ENCODE peak calls at places on chromosomes 2 and 18, in nine cellular contexts. G, I, S, M, O, Q, Y, A and E are unnamed samples.

GRCh38 chr2:132757676-132758075 is 87.7 kb upstream of the LYPD1 start:
- DNase-seq in G (no peak), I (no peak), S (no peak), M (no peak), O (no peak), Q (no peak), Y (no peak), A (no peak), E (peak)

GRCh38 chr2:216362730-216363129 is 9.6 kb downstream of the MARCHF4 start:
- DNase-seq in G (no peak), I (no peak), S (peak), M (no peak), O (no peak), Q (no peak), Y (no peak), A (peak), E (peak)

GRCh38 chr2:39620067-39620466 is 45.6 kb upstream of the TMEM178A start:
- DNase-seq in G (no peak), I (no peak), S (peak), M (no peak), O (no peak), Q (peak), Y (no peak), A (peak), E (peak)

GRCh38 chr2:178194600-178195389 is 483 bp downstream of the OSBPL6 start:
- DNase-seq in G (peak), I (no peak), S (peak), M (no peak), O (peak), Q (peak), Y (peak), A (peak), E (peak)

GRCh38 chr18:43665239-43665788 is 388.0 kb upstream of the SYT4 start:
- DNase-seq in G (no peak), I (no peak), S (peak), M (no peak), O (no peak), Q (no peak), Y (no peak), A (peak), E (peak)

GRCh38 chr18:33820517-33821368 is 242.7 kb downstream of the ASXL3 start:
- DNase-seq in G (peak), I (no peak), S (no peak), M (no peak), O (peak), Q (no peak), Y (no peak), A (no peak), E (no peak)

GRCh38 chr2:112841399-112842044 is 4.9 kb upstream of the IL1B start:
- DNase-seq in G (no peak), I (no peak), S (no peak), M (no peak), O (no peak), Q (no peak), Y (no peak), A (no peak), E (no peak)

GRCh38 chr2:23549051-23549450 is 164.1 kb downstream of the KLHL29 start:
- DNase-seq in G (no peak), I (no peak), S (no peak), M (no peak), O (no peak), Q (no peak), Y (no peak), A (no peak), E (peak)

GRCh38 chr2:237473474-237474453 is 13.3 kb upstream of the MLPH start:
- DNase-seq in G (no peak), I (no peak), S (peak), M (no peak), O (no peak), Q (no peak), Y (no peak), A (no peak), E (peak)

GRCh38 chr2:174764281-174765063 is at the start of gene CHRNA1:
- DNase-seq in G (no peak), I (no peak), S (peak), M (no peak), O (no peak), Q (no peak), Y (peak), A (no peak), E (peak)

GRCh38 chr2:240991378-240992263 is 6.8 kb upstream of the SNED1 start:
- DNase-seq in G (no peak), I (peak), S (peak), M (no peak), O (peak), Q (no peak), Y (no peak), A (peak), E (peak)

GRCh38 chr2:230886207-230886606 is 21.5 kb downstream of the ITM2C start:
- DNase-seq in G (no peak), I (no peak), S (no peak), M (no peak), O (no peak), Q (no peak), Y (no peak), A (no peak), E (no peak)

GRCh38 chr2:37838541-37839167 is 86.4 kb upstream of the RMDN2 start:
- DNase-seq in G (no peak), I (no peak), S (no peak), M (no peak), O (no peak), Q (peak), Y (no peak), A (no peak), E (no peak)

GRCh38 chr2:206392118-206392517 is 51.2 kb upstream of the ADAM23 start:
- DNase-seq in G (peak), I (peak), S (peak), M (peak), O (peak), Q (peak), Y (peak), A (peak), E (peak)

GRCh38 chr2:62410926-62411456 is 95.0 kb downstream of the TMEM17 start:
- DNase-seq in G (no peak), I (no peak), S (no peak), M (no peak), O (no peak), Q (no peak), Y (no peak), A (no peak), E (peak)

GRCh38 chr2:64613276-64613675 is 40.4 kb downstream of the SERTAD2 start:
- DNase-seq in G (no peak), I (no peak), S (no peak), M (no peak), O (no peak), Q (no peak), Y (no peak), A (no peak), E (no peak)

GRCh38 chr2:24375349-24376087 is 15.2 kb upstream of the ITSN2 start:
- DNase-seq in G (no peak), I (no peak), S (no peak), M (no peak), O (no peak), Q (no peak), Y (no peak), A (no peak), E (no peak)

GRCh38 chr18:46062781-46063180 is 9.3 kb downstream of the PSTPIP2 start:
- DNase-seq in G (no peak), I (no peak), S (no peak), M (no peak), O (no peak), Q (no peak), Y (no peak), A (no peak), E (no peak)

GRCh38 chr2:170696006-170696405 is 19.1 kb upstream of the SP5 start:
- DNase-seq in G (no peak), I (no peak), S (no peak), M (no peak), O (no peak), Q (no peak), Y (no peak), A (no peak), E (no peak)

GRCh38 chr2:177551989-177552413 is 159.4 kb downstream of the AGPS start:
- DNase-seq in G (no peak), I (no peak), S (no peak), M (peak), O (peak), Q (peak), Y (no peak), A (peak), E (peak)

GRCh38 chr2:104447831-104448434 is 406.0 kb upstream of the POU3F3 start:
- DNase-seq in G (no peak), I (no peak), S (no peak), M (peak), O (peak), Q (no peak), Y (peak), A (no peak), E (no peak)

GRCh38 chr2:118250463-118250862 is 162.2 kb downstream of the INSIG2 start:
- DNase-seq in G (no peak), I (peak), S (peak), M (no peak), O (no peak), Q (no peak), Y (no peak), A (no peak), E (peak)

GRCh38 chr2:54459037-54459441 is 2.9 kb downstream of the SPTBN1 start:
- DNase-seq in G (no peak), I (no peak), S (peak), M (peak), O (no peak), Q (no peak), Y (no peak), A (no peak), E (peak)

GRCh38 chr2:45607701-45608100 is 3.4 kb downstream of the SRBD1 start:
- DNase-seq in G (peak), I (peak), S (peak), M (no peak), O (peak), Q (peak), Y (no peak), A (peak), E (peak)

GRCh38 chr2:27211241-27211942 is 449 bp upstream of the ATRAID start:
- DNase-seq in G (no peak), I (no peak), S (no peak), M (peak), O (peak), Q (peak), Y (no peak), A (no peak), E (peak)
- H2AFZ ChIP-seq in G (peak), I (no peak), S (peak), M (peak), O (peak), Q (peak), Y (peak), A (peak), E (peak)

GRCh38 chr2:57711991-57712390 is 334.6 kb upstream of the VRK2 start:
- DNase-seq in G (peak), I (no peak), S (no peak), M (no peak), O (no peak), Q (no peak), Y (no peak), A (no peak), E (no peak)
- H3K4me3 ChIP-seq in G (no peak), I (no peak), S (no peak), M (no peak), O (no peak), Q (no peak), Y (no peak), A (no peak), E (no peak)

GRCh38 chr2:224027070-224027469 is 12.0 kb downstream of the SERPINE2 start:
- DNase-seq in G (peak), I (no peak), S (no peak), M (no peak), O (peak), Q (no peak), Y (no peak), A (no peak), E (no peak)

GRCh38 chr2:224027912-224028311 is 11.2 kb downstream of the SERPINE2 start:
- DNase-seq in G (no peak), I (no peak), S (no peak), M (no peak), O (no peak), Q (no peak), Y (no peak), A (no peak), E (no peak)

GRCh38 chr2:224024270-224024669 is 14.8 kb downstream of the SERPINE2 start:
- DNase-seq in G (peak), I (no peak), S (no peak), M (no peak), O (peak), Q (no peak), Y (no peak), A (no peak), E (no peak)

GRCh38 chr2:224023188-224023587 is 15.9 kb downstream of the SERPINE2 start:
- DNase-seq in G (no peak), I (no peak), S (peak), M (no peak), O (no peak), Q (no peak), Y (no peak), A (peak), E (peak)

GRCh38 chr2:224025874-224026273 is 13.2 kb downstream of the SERPINE2 start:
- DNase-seq in G (no peak), I (no peak), S (no peak), M (peak), O (peak), Q (no peak), Y (peak), A (no peak), E (no peak)
- TF ChIP-seq EZH2phosphoT487 in G (no peak), I (no peak), S (no peak), M (no peak), O (no peak), Q (no peak), Y (no peak), A (no peak), E (no peak)

GRCh38 chr2:159124441-159124911 is 156.0 kb downstream of the TANC1 start:
- DNase-seq in G (no peak), I (peak), S (peak), M (peak), O (peak), Q (no peak), Y (no peak), A (peak), E (peak)
- H2AFZ ChIP-seq in G (peak), I (peak), S (peak), M (no peak), O (no peak), Q (peak), Y (no peak), A (no peak), E (peak)

GRCh38 chr2:188293601-188294482 is 2.2 kb downstream of the GULP1 start:
- DNase-seq in G (peak), I (peak), S (peak), M (no peak), O (no peak), Q (peak), Y (no peak), A (peak), E (peak)
- H3K4me3 ChIP-seq in G (peak), I (peak), S (peak), M (no peak), O (peak), Q (peak), Y (no peak), A (peak), E (peak)

GRCh38 chr2:226943862-226944610 is 108.2 kb downstream of the RHBDD1 start:
- DNase-seq in G (peak), I (no peak), S (no peak), M (peak), O (no peak), Q (no peak), Y (no peak), A (no peak), E (no peak)
- TF ChIP-seq EZH2phosphoT487 in G (no peak), I (no peak), S (no peak), M (no peak), O (no peak), Q (no peak), Y (no peak), A (no peak), E (no peak)

GRCh38 chr2:16228951-16229350 is 288.6 kb downstream of the MYCN start:
- DNase-seq in G (no peak), I (no peak), S (no peak), M (no peak), O (no peak), Q (no peak), Y (no peak), A (no peak), E (no peak)
- H2AFZ ChIP-seq in G (no peak), I (no peak), S (no peak), M (no peak), O (peak), Q (no peak), Y (no peak), A (no peak), E (no peak)